ENCODE peak calls at places on chromosomes 11 and 22, in four cellular contexts. V, Y, R and X are unnamed samples.

GRCh38 chr11:113553235-113553634 is 78.0 kb upstream of the DRD2 start:
- DNase-seq in R (peak), Y (no peak), V (peak), X (no peak)

GRCh38 chr11:10515418-10515817 is 25.6 kb downstream of the RNF141 start:
- DNase-seq in Y (no peak), V (no peak), R (no peak), X (no peak)

GRCh38 chr11:61126266-61126665 is 24.0 kb downstream of the CD5 start:
- DNase-seq in R (no peak), Y (no peak), V (no peak), X (no peak)

GRCh38 chr11:1845571-1846452 is 7.0 kb downstream of the TNNI2 start:
- DNase-seq in Y (no peak), V (no peak), R (no peak), X (no peak)

GRCh38 chr11:44171518-44171917 is 76.0 kb downstream of the EXT2 start:
- DNase-seq in V (no peak), Y (no peak), R (no peak), X (no peak)

GRCh38 chr11:63521896-63522295 is 14.7 kb upstream of the PLAAT4 start:
- DNase-seq in V (peak), Y (no peak), R (no peak), X (no peak)

GRCh38 chr22:19128946-19129727 is 2.0 kb upstream of the TSSK2 start:
- DNase-seq in R (no peak), V (no peak), Y (no peak), X (no peak)

GRCh38 chr22:32204856-32205722 is at the start of gene RFPL2:
- DNase-seq in V (no peak), R (peak), Y (no peak), X (no peak)

GRCh38 chr11:69500285-69501120 is 19.0 kb downstream of the LINC01488 start:
- DNase-seq in R (no peak), Y (no peak), V (no peak), X (no peak)

GRCh38 chr11:19953342-19953741 is 206.9 kb downstream of the DBX1 start:
- DNase-seq in R (peak), V (no peak), Y (no peak), X (no peak)

GRCh38 chr22:36221799-36222751 is 17.3 kb downstream of the APOL2 start:
- DNase-seq in Y (peak), V (peak), R (no peak), X (peak)

GRCh38 chr11:13606701-13607100 is 61.8 kb upstream of the FAR1 start:
- DNase-seq in V (no peak), Y (no peak), R (no peak), X (no peak)

GRCh38 chr11:19978668-19979518 is 181.4 kb downstream of the DBX1 start:
- DNase-seq in Y (peak), V (peak), R (peak), X (no peak)

GRCh38 chr11:68950268-68950667 is 30.5 kb downstream of the MRGPRD start:
- DNase-seq in Y (no peak), V (peak), R (no peak), X (no peak)

GRCh38 chr11:73716153-73717056 is 44.5 kb downstream of the RAB6A start:
- DNase-seq in V (no peak), R (peak), Y (no peak), X (no peak)

GRCh38 chr22:28594784-28595324 is 84.8 kb downstream of the TTC28 start:
- DNase-seq in Y (no peak), R (peak), V (peak), X (no peak)

GRCh38 chr22:26974914-26975313 is 317.5 kb downstream of the MIAT start:
- DNase-seq in R (no peak), Y (no peak), V (no peak), X (no peak)

GRCh38 chr11:9656864-9657263 is 7.0 kb upstream of the SWAP70 start:
- DNase-seq in V (no peak), R (no peak), Y (no peak), X (no peak)

GRCh38 chr11:19241260-19242183 is 777 bp upstream of the E2F8 start:
- DNase-seq in V (peak), Y (no peak), R (no peak), X (no peak)

GRCh38 chr11:44574620-44575287 is 9.3 kb downstream of the CD82 start:
- DNase-seq in V (peak), Y (peak), R (peak), X (peak)

GRCh38 chr11:46855167-46855566 is 9.1 kb upstream of the CKAP5 start:
- DNase-seq in Y (no peak), V (no peak), R (peak), X (no peak)

GRCh38 chr11:34433899-34434298 is 4.8 kb upstream of the CAT start:
- DNase-seq in V (no peak), R (no peak), Y (no peak), X (no peak)

GRCh38 chr11:78138281-78138680 is 1.1 kb downstream of the ALG8 start:
- DNase-seq in R (peak), V (peak), Y (no peak), X (no peak)

GRCh38 chr11:39327302-39327701 is 2132.2 kb downstream of the LRRC4C start:
- DNase-seq in R (no peak), V (no peak), Y (no peak), X (no peak)

GRCh38 chr22:18085188-18085587 is 7.4 kb downstream of the PEX26 start:
- DNase-seq in R (peak), Y (no peak), V (no peak), X (no peak)

GRCh38 chr11:64498151-64498550 is 92.9 kb upstream of the SLC22A12 start:
- DNase-seq in R (no peak), Y (no peak), V (no peak), X (no peak)

GRCh38 chr11:67465190-67465522 is 3.9 kb downstream of the TMEM134 start:
- DNase-seq in R (no peak), V (peak), Y (no peak), X (no peak)

GRCh38 chr11:26626346-26626745 is 54.3 kb upstream of the MUC15 start:
- DNase-seq in R (no peak), Y (no peak), V (no peak), X (no peak)

GRCh38 chr22:32536352-32536751 is 61.7 kb downstream of the FBXO7 start:
- DNase-seq in Y (no peak), V (no peak), R (no peak), X (no peak)

GRCh38 chr11:72525466-72525865 is 91.1 kb upstream of the CLPB start:
- DNase-seq in R (no peak), V (no peak), Y (no peak), X (no peak)

GRCh38 chr11:68441466-68442230 is 18.9 kb upstream of the PPP6R3 start:
- DNase-seq in V (no peak), Y (no peak), R (peak), X (no peak)

GRCh38 chr22:43440556-43440955 is 28.7 kb downstream of the MPPED1 start:
- DNase-seq in Y (no peak), R (no peak), V (no peak), X (no peak)

GRCh38 chr11:46643531-46643930 is 26.2 kb downstream of the ATG13 start:
- DNase-seq in R (no peak), Y (no peak), V (no peak), X (no peak)

GRCh38 chr22:19422440-19423301 is 8.9 kb downstream of the HIRA start:
- DNase-seq in Y (no peak), V (no peak), R (no peak), X (no peak)

GRCh38 chr22:26033586-26033985 is 135.7 kb upstream of the SEZ6L start:
- DNase-seq in V (no peak), Y (no peak), R (no peak), X (no peak)

GRCh38 chr22:36325163-36326031 is 62.4 kb downstream of the MYH9 start:
- DNase-seq in R (peak), V (no peak), Y (peak), X (no peak)

GRCh38 chr22:32600184-32600583 is 125.6 kb downstream of the FBXO7 start:
- DNase-seq in Y (no peak), V (no peak), R (no peak), X (no peak)

GRCh38 chr11:19872526-19873135 is 160.0 kb downstream of the NAV2 start:
- DNase-seq in Y (no peak), V (no peak), R (no peak), X (no peak)

GRCh38 chr11:111269146-111269868 is 23.8 kb downstream of the POU2AF2 start:
- DNase-seq in V (no peak), Y (no peak), R (no peak), X (no peak)

GRCh38 chr11:60790726-60791125 is 5.6 kb downstream of the MS4A10 start:
- DNase-seq in Y (no peak), R (no peak), V (no peak), X (no peak)

GRCh38 chr22:23759566-23759965 is 3.2 kb upstream of the C22orf15 start:
- DNase-seq in R (no peak), Y (no peak), V (no peak), X (no peak)

GRCh38 chr22:23763579-23764331 is 965 bp downstream of the C22orf15 start:
- DNase-seq in Y (no peak), R (no peak), V (no peak), X (peak)

GRCh38 chr22:23764931-23765881 is 2.4 kb downstream of the C22orf15 start:
- DNase-seq in V (no peak), R (no peak), Y (no peak), X (no peak)

GRCh38 chr22:23760056-23760455 is 2.7 kb upstream of the C22orf15 start:
- DNase-seq in V (no peak), Y (no peak), R (no peak), X (no peak)

GRCh38 chr22:23762866-23763578 is at the start of gene C22orf15:
- DNase-seq in Y (no peak), R (peak), V (no peak), X (no peak)
- H3K4me3 ChIP-seq in Y (no peak), R (no peak), V (no peak), X (peak)

DNA sequence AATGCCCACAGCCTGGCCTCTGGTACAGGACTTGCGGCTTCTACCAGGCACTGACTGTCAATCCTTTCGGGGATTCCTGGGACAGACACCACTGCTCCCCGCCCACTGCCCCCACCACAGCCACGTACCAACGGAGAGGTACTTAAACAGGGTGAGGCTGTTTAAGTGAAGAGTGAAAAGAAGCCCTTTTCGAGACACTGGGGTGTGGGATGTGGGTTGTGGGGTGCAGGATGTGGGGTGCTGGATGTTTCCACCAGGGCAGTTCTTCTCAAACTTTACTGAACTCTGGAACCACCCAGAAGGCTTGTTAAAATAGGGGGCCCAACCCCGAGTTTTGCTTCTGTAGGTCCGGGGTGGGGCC is 34.2 kb upstream of the PRR5 start:
- DNase-seq in R (no peak), V (no peak), Y (no peak), X (peak)
- H3K4me3 ChIP-seq in R (peak), V (no peak), Y (peak), X (peak)

DNA sequence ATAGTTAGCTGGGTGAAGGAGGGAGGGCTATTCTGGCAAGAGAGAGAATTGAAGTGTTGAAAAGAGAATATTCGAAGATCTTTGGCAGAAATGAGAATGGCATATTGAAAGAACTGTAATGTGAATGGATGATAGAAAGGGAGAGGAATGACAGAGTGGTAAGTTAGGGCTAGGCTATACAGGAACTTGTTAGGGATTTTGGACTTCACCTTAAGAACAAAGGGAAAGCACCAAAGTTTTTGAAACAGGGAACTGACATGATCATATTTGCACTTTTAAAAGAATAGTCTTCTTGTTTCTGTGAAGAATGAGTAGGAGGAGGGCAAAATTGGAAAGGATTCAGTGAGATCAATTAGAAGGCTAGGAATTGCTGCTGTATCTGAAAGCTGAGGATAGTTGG is 119.3 kb downstream of the METTL15 start:
- DNase-seq in R (no peak), V (no peak), Y (no peak), X (no peak)
- H3K4me3 ChIP-seq in R (no peak), V (no peak), Y (no peak), X (no peak)

DNA sequence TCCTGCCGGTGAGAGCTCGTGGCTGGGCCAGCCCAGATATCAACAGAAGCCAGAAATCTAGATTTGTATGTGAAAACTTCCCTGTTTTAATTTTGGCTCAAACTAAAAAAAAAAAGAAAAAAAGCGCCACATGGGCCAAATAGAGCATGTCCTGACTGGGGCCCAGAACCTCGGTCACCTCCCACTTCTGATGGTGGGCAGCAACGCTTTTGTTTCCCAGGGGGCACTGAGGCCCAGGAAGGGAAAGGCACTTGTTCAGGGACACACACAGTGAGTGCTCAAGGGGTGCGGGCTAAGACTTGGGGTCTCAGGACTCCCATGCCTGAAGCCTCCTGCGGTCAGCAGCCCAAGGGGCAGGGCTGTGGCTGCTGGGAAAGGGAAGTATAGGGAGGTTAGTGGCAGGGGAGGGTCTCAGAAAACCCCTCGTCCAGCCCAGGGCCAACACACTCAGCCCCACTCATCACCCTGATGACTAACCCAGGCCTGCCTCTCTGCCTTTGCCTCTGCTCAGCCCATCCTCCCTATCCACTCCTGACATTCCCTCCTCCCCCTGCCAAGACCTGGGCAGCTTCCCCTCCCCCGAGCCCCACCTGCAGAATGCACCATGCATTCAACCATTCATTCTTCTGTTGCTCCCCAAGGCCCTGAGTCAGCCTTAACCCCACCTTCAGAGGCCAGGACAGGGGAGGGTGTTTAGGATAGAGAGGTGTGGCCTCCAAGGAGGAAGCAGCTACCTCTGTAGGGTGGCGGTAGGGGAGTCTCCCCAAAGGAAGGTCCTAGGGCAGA is 30.0 kb upstream of the TCF20 start:
- DNase-seq in Y (no peak), V (peak), R (no peak), X (no peak)
- H3K4me3 ChIP-seq in Y (no peak), V (no peak), R (no peak), X (peak)

GRCh38 chr11:123056835-123057491 is 5.0 kb downstream of the HSPA8 start:
- DNase-seq in Y (no peak), V (no peak), R (no peak), X (no peak)
- H3K4me3 ChIP-seq in Y (no peak), V (peak), R (no peak), X (no peak)